ENCODE peak calls at places on chromosome 14, in five cellular contexts. One of them, this sample, is unnamed.

GRCh38 chr14:80491562-80492139 is 280.3 kb upstream of the DIO2 start:
- DNase-seq in hippocampal formation: no peak
- DNase-seq in ACHN: no peak
- DNase-seq in activated CD4-positive, alpha-beta memory T cell treated with anti-CD3 and anti-CD28 coated beads, Interleukin-2, amount 10 ng/mL, durations not matched to agents 7 days and 5 days: no peak
- DNase-seq in PC-3: no peak
- DNase-seq in this sample: no peak

GRCh38 chr14:21101802-21102413 is 1.0 kb downstream of the TMEM253 start:
- DNase-seq in PC-3: peak; percentile 41
- DNase-seq in hippocampal formation: no peak
- DNase-seq in ACHN: peak; percentile 43
- DNase-seq in activated CD4-positive, alpha-beta memory T cell treated with anti-CD3 and anti-CD28 coated beads, Interleukin-2, amount 10 ng/mL, durations not matched to agents 7 days and 5 days: no peak
- DNase-seq in this sample: no peak

GRCh38 chr14:52348796-52349195 is 34.7 kb downstream of the PTGER2 start:
- DNase-seq in ACHN: no peak
- DNase-seq in activated CD4-positive, alpha-beta memory T cell treated with anti-CD3 and anti-CD28 coated beads, Interleukin-2, amount 10 ng/mL, durations not matched to agents 7 days and 5 days: no peak
- DNase-seq in PC-3: peak; percentile 83
- DNase-seq in hippocampal formation: no peak
- DNase-seq in this sample: no peak

GRCh38 chr14:61088081-61088480 is 107.0 kb downstream of the SLC38A6 start:
- DNase-seq in ACHN: no peak
- DNase-seq in PC-3: peak; percentile 79
- DNase-seq in hippocampal formation: no peak
- DNase-seq in activated CD4-positive, alpha-beta memory T cell treated with anti-CD3 and anti-CD28 coated beads, Interleukin-2, amount 10 ng/mL, durations not matched to agents 7 days and 5 days: no peak
- DNase-seq in this sample: no peak

GRCh38 chr14:104350463-104351185 is 212.2 kb downstream of the KIF26A start:
- DNase-seq in ACHN: no peak
- DNase-seq in PC-3: no peak
- DNase-seq in hippocampal formation: peak; percentile 86
- DNase-seq in activated CD4-positive, alpha-beta memory T cell treated with anti-CD3 and anti-CD28 coated beads, Interleukin-2, amount 10 ng/mL, durations not matched to agents 7 days and 5 days: no peak
- DNase-seq in this sample: peak; percentile 84

GRCh38 chr14:45838597-45838996 is 585.6 kb upstream of the MIS18BP1 start:
- DNase-seq in ACHN: peak; percentile 13
- DNase-seq in activated CD4-positive, alpha-beta memory T cell treated with anti-CD3 and anti-CD28 coated beads, Interleukin-2, amount 10 ng/mL, durations not matched to agents 7 days and 5 days: no peak
- DNase-seq in hippocampal formation: peak; percentile 35
- DNase-seq in PC-3: peak; percentile 57
- DNase-seq in this sample: no peak

GRCh38 chr14:100288382-100289185 is 17.7 kb downstream of the SLC25A29 start:
- DNase-seq in hippocampal formation: no peak
- DNase-seq in PC-3: no peak
- DNase-seq in activated CD4-positive, alpha-beta memory T cell treated with anti-CD3 and anti-CD28 coated beads, Interleukin-2, amount 10 ng/mL, durations not matched to agents 7 days and 5 days: no peak
- DNase-seq in ACHN: no peak
- DNase-seq in this sample: no peak

GRCh38 chr14:64974563-64974962 is 2.4 kb upstream of the RAB15 start:
- DNase-seq in ACHN: no peak
- DNase-seq in hippocampal formation: no peak
- DNase-seq in activated CD4-positive, alpha-beta memory T cell treated with anti-CD3 and anti-CD28 coated beads, Interleukin-2, amount 10 ng/mL, durations not matched to agents 7 days and 5 days: no peak
- DNase-seq in PC-3: no peak
- DNase-seq in this sample: no peak

GRCh38 chr14:92729632-92730358 is 18.6 kb downstream of the LGMN start:
- DNase-seq in ACHN: peak; percentile 80
- DNase-seq in PC-3: peak; percentile 88
- DNase-seq in hippocampal formation: no peak
- DNase-seq in activated CD4-positive, alpha-beta memory T cell treated with anti-CD3 and anti-CD28 coated beads, Interleukin-2, amount 10 ng/mL, durations not matched to agents 7 days and 5 days: peak; percentile 33
- DNase-seq in this sample: no peak

GRCh38 chr14:104514156-104514848 is 65.3 kb upstream of the C14orf180 start:
- DNase-seq in PC-3: no peak
- DNase-seq in hippocampal formation: no peak
- DNase-seq in ACHN: no peak
- DNase-seq in activated CD4-positive, alpha-beta memory T cell treated with anti-CD3 and anti-CD28 coated beads, Interleukin-2, amount 10 ng/mL, durations not matched to agents 7 days and 5 days: no peak
- DNase-seq in this sample: no peak

GRCh38 chr14:99564256-99564902 is 39.6 kb downstream of the CCDC85C start:
- DNase-seq in PC-3: peak; percentile 58
- DNase-seq in activated CD4-positive, alpha-beta memory T cell treated with anti-CD3 and anti-CD28 coated beads, Interleukin-2, amount 10 ng/mL, durations not matched to agents 7 days and 5 days: no peak
- DNase-seq in hippocampal formation: peak; percentile 26
- DNase-seq in ACHN: no peak
- DNase-seq in this sample: no peak

GRCh38 chr14:95891742-95892141 is 15.1 kb downstream of the TUNAR start:
- DNase-seq in ACHN: no peak
- DNase-seq in hippocampal formation: no peak
- DNase-seq in PC-3: peak; percentile 70
- DNase-seq in activated CD4-positive, alpha-beta memory T cell treated with anti-CD3 and anti-CD28 coated beads, Interleukin-2, amount 10 ng/mL, durations not matched to agents 7 days and 5 days: no peak
- DNase-seq in this sample: no peak

GRCh38 chr14:30193056-30193455 is 265.4 kb upstream of the PRKD1 start:
- DNase-seq in activated CD4-positive, alpha-beta memory T cell treated with anti-CD3 and anti-CD28 coated beads, Interleukin-2, amount 10 ng/mL, durations not matched to agents 7 days and 5 days: no peak
- DNase-seq in ACHN: no peak
- DNase-seq in PC-3: no peak
- DNase-seq in hippocampal formation: no peak
- DNase-seq in this sample: no peak

GRCh38 chr14:103696466-103697071 is 18.7 kb downstream of the XRCC3 start:
- DNase-seq in PC-3: no peak
- DNase-seq in ACHN: no peak
- DNase-seq in activated CD4-positive, alpha-beta memory T cell treated with anti-CD3 and anti-CD28 coated beads, Interleukin-2, amount 10 ng/mL, durations not matched to agents 7 days and 5 days: no peak
- DNase-seq in hippocampal formation: no peak
- DNase-seq in this sample: no peak

GRCh38 chr14:27528328-27528727 is 930.5 kb upstream of the NOVA1 start:
- DNase-seq in activated CD4-positive, alpha-beta memory T cell treated with anti-CD3 and anti-CD28 coated beads, Interleukin-2, amount 10 ng/mL, durations not matched to agents 7 days and 5 days: no peak
- DNase-seq in hippocampal formation: no peak
- DNase-seq in ACHN: peak; percentile 47
- DNase-seq in PC-3: peak; percentile 57
- DNase-seq in this sample: no peak

GRCh38 chr14:22945642-22946041 is 11.2 kb downstream of the HAUS4 start:
- DNase-seq in hippocampal formation: no peak
- DNase-seq in activated CD4-positive, alpha-beta memory T cell treated with anti-CD3 and anti-CD28 coated beads, Interleukin-2, amount 10 ng/mL, durations not matched to agents 7 days and 5 days: no peak
- DNase-seq in ACHN: no peak
- DNase-seq in PC-3: no peak
- DNase-seq in this sample: no peak

GRCh38 chr14:70442750-70443149 is 9.2 kb upstream of the ADAM21 start:
- DNase-seq in hippocampal formation: no peak
- DNase-seq in activated CD4-positive, alpha-beta memory T cell treated with anti-CD3 and anti-CD28 coated beads, Interleukin-2, amount 10 ng/mL, durations not matched to agents 7 days and 5 days: no peak
- DNase-seq in PC-3: no peak
- DNase-seq in ACHN: no peak
- DNase-seq in this sample: no peak

GRCh38 chr14:70857499-70857895 is 48.2 kb upstream of the MAP3K9 start:
- DNase-seq in ACHN: no peak
- DNase-seq in PC-3: no peak
- DNase-seq in hippocampal formation: no peak
- DNase-seq in activated CD4-positive, alpha-beta memory T cell treated with anti-CD3 and anti-CD28 coated beads, Interleukin-2, amount 10 ng/mL, durations not matched to agents 7 days and 5 days: no peak
- DNase-seq in this sample: no peak

This sample was measured in substantia nigra.